ENCODE peak calls at places on chromosomes 11 and 22, in nine cellular contexts. G is A172; V is gastrocnemius medialis; E is Right ventricle myocardium superior; H is stimulated activated CD4-positive, alpha-beta T cell treated with anti-CD3 and anti-CD28 coated beads, Interleukin-2, amount 100 ng/mL, for 48 hours; U is stimulated activated CD8-positive, alpha-beta memory T cell treated with anti-CD3 and anti-CD28 coated beads, Interleukin-15, amount 100 ng/mL, for 4 hours; D is T-helper 1 cell; Y is neural progenitor cell; C is EL. T is an unnamed sample.

GRCh38 chr22:25202290-25202921 is 2.7 kb downstream of the CRYBB3 start:
- DNase-seq in H (peak; percentile 54), E (peak; percentile 54), G (peak; percentile 38), U (peak; percentile 3), C (peak; percentile 52), D (peak; percentile 15), V (no peak), Y (peak; percentile 84), T (peak; percentile 57)

GRCh38 chr22:50473088-50473487 is 1.7 kb downstream of the SBF1 start:
- DNase-seq in V (no peak), D (no peak), G (no peak), Y (peak; percentile 38), U (no peak), E (no peak), H (no peak), C (no peak), T (peak; percentile 65)

GRCh38 chr11:833114-833791 is 501 bp downstream of the CD151 start:
- DNase-seq in G (peak; percentile 50), Y (peak; percentile 67), D (peak; percentile 46), E (peak; percentile 78), U (no peak), V (no peak), H (no peak), C (peak; percentile 62), T (no peak)

GRCh38 chr11:117881217-117881616 is 4.8 kb upstream of the FXYD6 start:
- DNase-seq in V (no peak), C (no peak), E (no peak), G (no peak), H (no peak), Y (no peak), U (no peak), D (no peak), T (no peak)

GRCh38 chr11:64850979-64851567 is 6.6 kb upstream of the CDC42BPG start:
- DNase-seq in U (no peak), H (no peak), G (no peak), Y (no peak), C (peak; percentile 70), D (peak; percentile 63), V (no peak), E (no peak), T (peak; percentile 96)

GRCh38 chr11:69484427-69485259 is 3.2 kb downstream of the LINC01488 start:
- DNase-seq in V (no peak), C (no peak), D (no peak), U (no peak), G (no peak), Y (no peak), E (peak; percentile 33), H (no peak), T (no peak)

GRCh38 chr11:64230209-64230984 is at the start of gene DNAJC4:
- DNase-seq in U (peak; percentile 67), E (peak; percentile 96), G (peak; percentile 84), V (peak; percentile 86), Y (peak; percentile 98), D (peak; percentile 83), H (peak; percentile 78), C (peak; percentile 90), T (peak; percentile 95)

GRCh38 chr22:47625013-47625385 is 862.5 kb downstream of the TBC1D22A start:
- DNase-seq in U (no peak), G (no peak), H (no peak), D (no peak), V (no peak), Y (no peak), E (no peak), C (no peak), T (no peak)

GRCh38 chr11:37967635-37968034 is 1369.6 kb upstream of the RAG2 start:
- DNase-seq in C (no peak), V (no peak), U (no peak), H (no peak), Y (no peak), E (no peak), D (no peak), G (no peak), T (no peak)

GRCh38 chr11:33808228-33808828 is 34.0 kb upstream of the FBXO3 start:
- DNase-seq in H (peak; percentile 91), G (peak; percentile 79), U (peak; percentile 50), C (peak; percentile 79), D (peak; percentile 63), E (peak; percentile 88), Y (peak; percentile 89), V (peak; percentile 53), T (peak; percentile 87)

GRCh38 chr11:41497974-41498373 is 38.5 kb upstream of the LRRC4C start:
- DNase-seq in D (no peak), C (no peak), Y (peak; percentile 92), U (no peak), G (no peak), V (no peak), E (no peak), H (no peak), T (no peak)

GRCh38 chr11:128473631-128474030 is 113.7 kb downstream of the ETS1 start:
- DNase-seq in Y (no peak), U (no peak), C (no peak), V (no peak), G (no peak), D (peak; percentile 49), H (no peak), E (no peak), T (peak; percentile 83)

GRCh38 chr11:120028181-120028935 is 109.6 kb downstream of the TRIM29 start:
- DNase-seq in V (no peak), Y (no peak), H (no peak), U (no peak), C (no peak), G (no peak), E (no peak), D (no peak), T (no peak)

GRCh38 chr11:131460931-131461330 is 90.5 kb downstream of the NTM start:
- DNase-seq in D (no peak), Y (no peak), U (no peak), V (no peak), E (no peak), G (no peak), H (no peak), C (no peak), T (no peak)

GRCh38 chr11:724063-724732 is 18.2 kb downstream of the EPS8L2 start:
- DNase-seq in D (no peak), C (no peak), E (no peak), G (no peak), V (no peak), Y (no peak), U (no peak), H (no peak), T (peak; percentile 41)

GRCh38 chr11:123798513-123799252 is 7.5 kb downstream of the OR6M1 start:
- DNase-seq in Y (no peak), U (no peak), E (no peak), H (no peak), D (no peak), C (no peak), G (no peak), V (no peak), T (no peak)

GRCh38 chr11:30282289-30282631 is 40.6 kb upstream of the ARL14EP start:
- DNase-seq in H (no peak), G (peak; percentile 33), V (no peak), D (no peak), E (no peak), U (no peak), Y (no peak), C (no peak), T (peak; percentile 79)

GRCh38 chr11:114065094-114065493 is 5.6 kb downstream of the ZBTB16 start:
- DNase-seq in H (no peak), V (no peak), Y (no peak), D (no peak), G (no peak), E (no peak), U (no peak), C (no peak), T (no peak)

GRCh38 chr11:26025680-26026079 is 306.2 kb upstream of the ANO3 start:
- DNase-seq in D (no peak), U (no peak), G (no peak), C (peak; percentile 0), V (no peak), E (no peak), H (no peak), Y (no peak), T (no peak)

GRCh38 chr11:2564588-2565440 is 120.0 kb downstream of the KCNQ1 start:
- DNase-seq in V (no peak), H (no peak), D (no peak), E (peak; percentile 35), U (no peak), Y (no peak), G (no peak), C (no peak), T (no peak)

T was measured in GM12865.